ENCODE peak calls at places on chromosome 17, in nine cellular contexts. X, Y, O, E, R, D, M, H and F are unnamed samples.

GRCh38 chr17:12282056-12282455 is 261.4 kb downstream of the MAP2K4 start:
- DNase-seq in D (no peak), O (no peak), M (peak; percentile 8), X (peak; percentile 36), H (no peak), R (no peak), E (no peak), Y (no peak), F (peak; percentile 52)

GRCh38 chr17:63571632-63572310 is 21.5 kb downstream of the DCAF7 start:
- DNase-seq in R (no peak), M (peak; percentile 83), H (no peak), D (no peak), O (no peak), X (peak; percentile 44), E (no peak), Y (no peak), F (peak; percentile 88)

GRCh38 chr17:58096892-58097291 is 13.7 kb downstream of the DYNLL2 start:
- DNase-seq in O (no peak), R (no peak), E (no peak), M (no peak), D (no peak), H (no peak), Y (no peak), X (no peak), F (peak; percentile 2)

GRCh38 chr17:7213895-7214299 is 5.7 kb downstream of the DLG4 start:
- DNase-seq in O (peak; percentile 86), D (peak; percentile 79), E (no peak), Y (peak; percentile 52), M (peak; percentile 69), X (no peak), H (no peak), R (peak; percentile 100), F (peak; percentile 89)

GRCh38 chr17:40956401-40957254 is 10.1 kb downstream of the KRT39 start:
- DNase-seq in D (no peak), X (peak; percentile 96), O (no peak), M (peak; percentile 83), R (no peak), Y (no peak), E (no peak), H (no peak), F (peak; percentile 93)

GRCh38 chr17:60165976-60166375 is 16.2 kb downstream of the CA4 start:
- DNase-seq in H (no peak), X (no peak), R (no peak), E (no peak), D (peak; percentile 76), Y (no peak), M (no peak), O (no peak), F (no peak)

GRCh38 chr17:17425591-17425990 is 51.2 kb upstream of the MED9 start:
- DNase-seq in H (no peak), D (no peak), R (no peak), Y (no peak), E (no peak), X (no peak), O (no peak), M (no peak), F (no peak)

GRCh38 chr17:73588291-73589095 is 55.8 kb downstream of the SDK2 start:
- DNase-seq in O (no peak), R (no peak), E (no peak), H (no peak), M (no peak), X (no peak), D (no peak), Y (no peak), F (no peak)

GRCh38 chr17:81867952-81868673 is 3.0 kb downstream of the ARHGDIA start:
- DNase-seq in D (peak; percentile 33), M (peak; percentile 23), E (no peak), O (no peak), R (no peak), X (no peak), Y (no peak), H (no peak), F (no peak)

GRCh38 chr17:47652570-47652969 is 2.9 kb downstream of the KPNB1 start:
- DNase-seq in D (no peak), E (no peak), M (peak; percentile 30), X (no peak), H (no peak), O (no peak), R (peak; percentile 8), Y (no peak), F (peak; percentile 32)

GRCh38 chr17:47649972-47650524 is 329 bp downstream of the KPNB1 start:
- DNase-seq in X (no peak), E (peak; percentile 54), D (no peak), M (no peak), R (peak; percentile 79), H (peak; percentile 81), O (no peak), Y (no peak), F (no peak)

GRCh38 chr17:47650525-47651522 is 1.1 kb downstream of the KPNB1 start:
- DNase-seq in H (peak; percentile 98), X (peak; percentile 86), D (peak; percentile 96), E (peak; percentile 96), R (peak; percentile 99), M (peak; percentile 95), O (peak; percentile 98), Y (peak; percentile 96), F (peak; percentile 97)

GRCh38 chr17:47653442-47653841 is 3.7 kb downstream of the KPNB1 start:
- DNase-seq in X (no peak), H (no peak), R (no peak), E (no peak), Y (no peak), M (no peak), O (no peak), D (no peak), F (no peak)

GRCh38 chr17:47651704-47652103 is 2.0 kb downstream of the KPNB1 start:
- DNase-seq in D (no peak), R (no peak), X (no peak), Y (no peak), E (no peak), O (no peak), H (no peak), M (no peak), F (no peak)
- H3K4me3 ChIP-seq in D (no peak overlapping the region), R (peak overlapping the region; percentile 70), X (peak overlapping the region; percentile 81), Y (no peak overlapping the region), E (no peak overlapping the region), O (peak overlapping the region; percentile 92), H (no peak overlapping the region), M (peak overlapping the region; percentile 83), F (no peak overlapping the region)

GRCh38 chr17:75784473-75785015 is at the start of gene UNK:
- DNase-seq in X (peak; percentile 99), R (peak; percentile 99), E (peak; percentile 99), D (peak; percentile 98), O (peak; percentile 99), H (peak; percentile 97), M (peak; percentile 100), Y (peak; percentile 96), F (peak; percentile 100)

GRCh38 chr17:75785016-75785769 is 587 bp downstream of the UNK start:
- DNase-seq in E (peak; percentile 88), M (peak; percentile 88), R (peak; percentile 93), D (peak; percentile 92), H (peak; percentile 97), O (peak; percentile 97), X (peak; percentile 73), Y (peak; percentile 90), F (peak; percentile 95)

GRCh38 chr17:75785770-75786538 is 1.3 kb downstream of the UNK start:
- DNase-seq in H (no peak), R (no peak), O (no peak), X (no peak), M (peak; percentile 65), Y (no peak), E (no peak), D (no peak), F (peak; percentile 64)

GRCh38 chr17:75783803-75784472 is 668 bp upstream of the UNK start:
- DNase-seq in D (peak; percentile 44), Y (no peak), E (peak; percentile 66), O (peak; percentile 64), X (no peak), R (peak; percentile 55), M (no peak), H (peak; percentile 77), F (no peak)

DNA sequence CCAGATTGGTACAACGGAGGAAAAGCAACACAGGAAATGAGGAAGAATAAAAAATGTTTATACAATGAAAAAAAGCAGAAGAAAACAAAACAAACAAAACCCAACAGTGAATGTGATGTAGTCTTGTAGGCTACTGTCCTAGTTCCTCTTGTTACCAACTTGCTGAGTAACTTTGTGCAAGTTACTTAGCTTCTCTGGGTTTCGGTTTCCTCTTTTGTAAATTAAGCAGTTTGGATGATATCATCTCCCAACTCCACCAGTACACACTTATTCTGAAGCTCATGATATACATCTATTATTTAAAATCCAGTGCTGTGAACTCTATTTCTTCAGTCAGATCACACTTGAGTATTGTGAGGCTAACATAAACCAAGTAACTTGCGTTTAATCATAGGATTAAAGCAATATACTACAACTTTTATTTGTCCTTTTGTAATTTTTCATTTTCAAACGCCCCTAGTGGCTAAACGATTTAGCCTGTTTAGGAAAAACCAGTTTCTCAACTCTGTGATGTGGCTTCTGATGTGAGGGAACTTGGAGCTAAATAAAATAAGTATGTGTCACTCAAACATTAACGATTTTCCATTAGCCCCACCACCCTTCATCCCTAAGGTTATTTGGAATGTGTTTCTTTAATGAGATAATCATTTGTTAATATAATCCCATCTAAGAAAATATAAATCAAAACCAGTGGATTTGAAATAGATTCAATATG is 1.4 kb upstream of the UNK start:
- DNase-seq in D (no peak), X (no peak), M (peak; percentile 77), O (no peak), H (no peak), R (no peak), Y (no peak), E (no peak), F (peak; percentile 79)
- TF ChIP-seq CTCF in D (peak; percentile 71), X (peak; percentile 78), M (peak; percentile 81), O (peak; percentile 58), H (peak; percentile 72), R (peak; percentile 64), Y (peak; percentile 71), E (peak; percentile 65), F (peak; percentile 69)

GRCh38 chr17:79632432-79632735 is 21.5 kb upstream of the RBFOX3 start:
- DNase-seq in H (peak; percentile 19), Y (peak; percentile 3), O (peak; percentile 12), E (no peak), D (peak; percentile 1), M (no peak), X (no peak), R (no peak), F (no peak)
- H3K4me3 ChIP-seq in H (no peak overlapping the region), Y (no peak overlapping the region), O (no peak overlapping the region), E (no peak overlapping the region), D (no peak overlapping the region), M (no peak overlapping the region), X (no peak overlapping the region), R (no peak overlapping the region), F (no peak overlapping the region)

DNA sequence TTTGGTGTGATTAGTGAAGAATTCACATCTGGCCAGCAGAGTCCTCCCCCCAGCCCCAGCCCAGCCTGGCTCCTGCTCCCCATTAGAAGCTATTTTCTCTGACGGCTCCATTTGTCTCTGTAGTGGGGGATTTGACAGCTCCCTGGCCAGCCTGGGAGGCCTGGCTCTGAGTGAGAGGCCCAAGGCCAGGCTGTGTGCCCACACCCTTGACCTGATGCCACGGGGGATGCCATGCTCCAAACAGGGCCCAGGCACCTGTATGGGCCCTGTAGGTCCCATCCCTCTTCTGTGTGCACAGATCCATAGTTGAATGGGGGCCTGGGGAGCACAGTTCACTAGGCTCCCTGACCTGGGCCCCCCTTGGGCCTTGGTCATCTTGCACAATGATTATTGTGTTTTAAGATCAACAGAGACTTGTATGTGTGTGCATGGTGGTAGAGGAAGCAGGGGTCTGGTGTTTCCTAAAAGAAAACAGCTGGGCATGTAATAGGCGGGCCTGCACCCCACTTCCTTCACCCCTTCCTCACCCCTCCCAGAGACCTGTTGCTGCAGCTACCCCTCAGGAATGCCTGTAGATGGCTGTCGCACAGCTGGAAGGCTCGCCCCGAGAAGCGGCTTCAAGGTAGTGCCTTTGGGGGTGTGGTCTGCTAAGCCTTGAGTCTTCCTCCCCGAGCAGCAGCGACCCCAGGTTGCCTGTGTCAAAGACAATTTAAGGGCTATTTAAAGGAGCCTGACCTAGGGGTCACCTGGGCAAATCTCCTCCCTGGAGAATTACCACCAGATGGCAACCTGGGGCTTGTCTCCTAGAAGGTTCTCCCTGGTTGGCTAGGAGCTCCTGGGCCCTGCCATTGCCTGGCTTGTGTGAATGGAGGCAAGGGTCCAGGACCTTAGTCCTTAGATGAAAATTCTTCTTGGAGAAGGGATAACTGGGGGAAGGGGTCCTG is 51.0 kb upstream of the TAC4 start:
- DNase-seq in O (no peak), Y (no peak), X (no peak), R (peak; percentile 68), D (no peak), E (no peak), M (no peak), H (no peak), F (peak; percentile 25)
- TF ChIP-seq CTCF in O (no peak), Y (no peak), X (peak; percentile 11), R (peak; percentile 49), D (no peak), E (no peak), M (peak; percentile 19), H (no peak), F (peak; percentile 41)